ENCODE peak calls at places on chromosomes 3 and 15, in ten cellular contexts. J, H, E, T, N, Y, L, P, F and D are unnamed samples.

GRCh38 chr3:197399486-197399885 is 101.1 kb upstream of the DLG1 start:
- DNase-seq in J (no peak), F (no peak), P (no peak), N (no peak), E (no peak), Y (no peak), H (no peak), T (no peak), L (no peak), D (no peak)

GRCh38 chr3:127034195-127034989 is 51.5 kb downstream of the PLXNA1 start:
- DNase-seq in E (no peak), L (no peak), P (no peak), J (no peak), T (no peak), H (no peak), N (peak), F (no peak), Y (no peak), D (no peak)

GRCh38 chr3:143811602-143812001 is 36.7 kb downstream of the SLC9A9 start:
- DNase-seq in F (no peak), J (no peak), H (no peak), N (peak), E (no peak), P (no peak), T (no peak), Y (no peak), L (no peak), D (no peak)

GRCh38 chr3:13016083-13016725 is 57.0 kb downstream of the IQSEC1 start:
- DNase-seq in P (no peak), Y (no peak), J (no peak), F (no peak), T (peak), N (peak), E (peak), H (no peak), L (no peak), D (peak)

GRCh38 chr3:13708871-13709595 is 160.1 kb downstream of the FBLN2 start:
- DNase-seq in T (no peak), J (no peak), Y (no peak), L (no peak), E (no peak), H (no peak), N (no peak), P (no peak), F (no peak), D (peak)

GRCh38 chr3:171480526-171480925 is 20.3 kb upstream of the TNIK start:
- DNase-seq in N (no peak), T (peak), E (peak), H (no peak), J (no peak), L (no peak), P (no peak), F (no peak), Y (no peak), D (no peak)

GRCh38 chr3:129314757-129315385 is 36.2 kb downstream of the HMCES start:
- DNase-seq in T (peak), H (peak), P (peak), J (no peak), L (peak), E (peak), F (peak), Y (peak), N (peak), D (peak)

GRCh38 chr3:72950372-72950771 is 46.2 kb upstream of the PPP4R2 start:
- DNase-seq in E (no peak), Y (no peak), N (no peak), L (no peak), T (no peak), J (no peak), H (no peak), F (no peak), P (no peak), D (no peak)

GRCh38 chr3:191148131-191148530 is 50.9 kb upstream of the OSTN start:
- DNase-seq in Y (no peak), H (no peak), J (no peak), E (no peak), P (no peak), N (no peak), L (no peak), F (no peak), T (no peak), D (no peak)

DNA sequence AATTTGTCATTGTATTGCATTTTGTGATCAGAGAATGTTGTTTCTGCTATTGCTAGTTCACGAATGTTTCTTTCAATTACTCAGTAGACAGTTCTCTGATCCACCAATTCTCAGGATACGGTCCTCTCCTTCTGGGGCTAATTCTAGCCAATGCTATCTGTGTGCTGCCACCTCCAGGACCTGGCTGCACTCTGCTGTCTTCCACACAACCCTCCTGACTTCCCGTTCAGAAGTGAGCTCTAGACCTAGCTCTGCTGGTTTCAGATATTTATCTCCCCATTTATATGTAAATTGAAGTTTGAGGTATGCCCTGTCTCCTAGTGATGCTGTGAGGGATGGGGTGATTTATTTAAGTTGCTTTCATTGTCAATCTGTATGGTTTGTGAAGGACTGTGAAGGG is 21.7 kb upstream of the UBL7 start:
- DNase-seq in F (no peak), L (no peak), N (no peak), J (no peak), Y (peak), H (no peak), T (no peak), E (no peak), P (no peak), D (no peak)
- TF ChIP-seq CTCF in F (peak), L (no peak), N (peak), J (peak), Y (peak), H (peak), T (no peak), E (no peak), P (no peak), D (no peak)

DNA sequence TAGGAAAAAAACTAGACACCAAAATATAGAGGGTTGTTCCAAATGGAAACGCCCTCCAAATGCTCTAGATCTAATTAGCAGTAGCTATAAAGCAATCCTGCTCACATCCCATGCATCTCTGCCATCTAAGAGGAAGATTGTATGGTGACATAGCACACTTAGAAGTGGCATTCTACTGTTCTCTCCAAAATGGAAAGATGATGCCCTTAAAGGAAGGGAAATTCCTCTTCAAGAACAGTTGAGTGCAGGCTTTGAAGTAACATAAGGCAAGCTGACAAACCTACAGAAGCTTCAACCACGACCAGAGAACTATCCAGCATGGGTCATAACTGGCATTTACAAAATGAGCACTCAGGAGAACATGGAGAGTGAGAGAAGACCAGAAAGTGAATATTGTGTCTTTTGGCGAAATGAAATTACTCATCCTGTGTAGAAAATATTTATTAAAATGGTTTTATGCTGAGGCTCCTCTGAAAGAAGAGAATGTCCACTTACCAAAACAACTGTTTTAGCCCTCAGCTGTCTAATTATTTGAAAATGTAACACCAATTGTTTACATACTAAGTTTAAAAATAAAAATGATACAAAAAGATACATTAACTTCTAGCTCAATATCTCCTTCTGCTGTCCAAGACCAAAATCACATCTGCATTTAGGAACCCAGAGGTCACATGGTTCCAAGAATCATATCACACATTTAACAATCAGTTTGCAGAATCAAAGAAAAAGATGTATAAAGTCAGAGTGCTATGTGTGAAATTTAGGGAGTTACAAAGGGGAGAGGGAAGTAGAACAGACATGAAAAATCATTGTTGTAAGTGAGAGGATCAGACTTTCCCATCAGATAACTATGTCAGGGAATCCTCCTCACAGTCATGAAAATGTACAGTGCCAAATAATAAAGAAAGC is 216.9 kb downstream of the ATP8B4 start:
- DNase-seq in L (no peak), H (no peak), P (no peak), Y (no peak), E (no peak), F (no peak), J (no peak), N (no peak), T (no peak), D (no peak)
- TF ChIP-seq CTCF in L (peak), H (no peak), P (no peak), Y (no peak), E (no peak), F (no peak), J (peak), N (peak), T (peak), D (no peak)

GRCh38 chr3:148950806-148951205 is 40.5 kb upstream of the GYG1 start:
- DNase-seq in E (no peak), J (no peak), H (no peak), Y (peak), P (no peak), T (no peak), L (no peak), N (no peak), F (no peak), D (no peak)
- TF ChIP-seq CTCF in E (no peak), J (peak), H (peak), Y (peak), P (no peak), T (peak), L (no peak), N (no peak), F (peak), D (no peak)

DNA sequence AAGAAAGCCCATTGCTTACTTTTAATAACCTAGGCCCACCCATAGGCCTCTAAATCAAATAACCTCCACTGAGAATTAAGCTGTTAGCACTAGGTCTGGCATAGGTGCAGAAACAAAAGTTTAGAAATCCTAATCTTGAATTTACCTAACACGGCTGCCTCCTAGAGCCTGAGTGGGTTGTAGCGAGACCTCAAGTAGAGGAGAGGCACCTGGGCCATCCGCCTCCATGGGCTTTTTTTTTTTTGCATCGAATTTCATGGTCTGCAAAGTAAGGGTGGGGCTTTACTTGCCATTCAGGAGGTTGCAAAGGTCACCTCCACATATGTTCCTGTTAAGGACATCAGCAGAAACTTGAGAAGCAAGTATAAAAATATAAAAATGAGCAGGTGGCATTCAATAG is 6.6 kb upstream of the TPM1 start:
- DNase-seq in H (no peak), F (no peak), T (no peak), N (no peak), P (no peak), L (no peak), E (no peak), Y (peak), J (no peak), D (no peak)
- TF ChIP-seq CTCF in H (no peak), F (no peak), T (no peak), N (no peak), P (no peak), L (peak), E (no peak), Y (peak), J (no peak), D (no peak)

GRCh38 chr15:82081904-82082810 is 36.3 kb upstream of the MEX3B start:
- DNase-seq in L (no peak), F (peak), T (no peak), Y (peak), P (no peak), H (peak), N (no peak), E (no peak), J (peak), D (no peak)
- TF ChIP-seq CTCF in L (no peak), F (peak), T (no peak), Y (peak), P (no peak), H (peak), N (no peak), E (no peak), J (peak), D (no peak)

GRCh38 chr3:146218880-146219866 is 31.7 kb downstream of the PLSCR4 start:
- DNase-seq in F (peak), E (peak), L (peak), P (no peak), T (peak), N (peak), H (no peak), Y (peak), J (peak), D (no peak)
- TF ChIP-seq CTCF in F (peak), E (peak), L (peak), P (no peak), T (peak), N (peak), H (peak), Y (peak), J (peak), D (peak)

GRCh38 chr15:95141486-95141885 is 910.1 kb downstream of the MCTP2 start:
- DNase-seq in F (no peak), T (no peak), P (no peak), J (no peak), E (no peak), H (no peak), N (no peak), L (no peak), Y (no peak), D (no peak)

GRCh38 chr15:95138604-95139270 is 907.4 kb downstream of the MCTP2 start:
- DNase-seq in L (no peak), T (no peak), H (no peak), F (no peak), P (no peak), Y (no peak), N (no peak), J (no peak), E (no peak), D (no peak)

GRCh38 chr15:95148183-95148582 is 916.8 kb downstream of the MCTP2 start:
- DNase-seq in J (no peak), L (no peak), F (no peak), P (no peak), N (no peak), E (no peak), Y (no peak), H (no peak), T (no peak), D (no peak)

GRCh38 chr15:95146476-95146875 is 915.1 kb downstream of the MCTP2 start:
- DNase-seq in H (no peak), E (no peak), J (no peak), Y (no peak), F (no peak), N (no peak), L (no peak), T (no peak), P (no peak), D (no peak)

DNA sequence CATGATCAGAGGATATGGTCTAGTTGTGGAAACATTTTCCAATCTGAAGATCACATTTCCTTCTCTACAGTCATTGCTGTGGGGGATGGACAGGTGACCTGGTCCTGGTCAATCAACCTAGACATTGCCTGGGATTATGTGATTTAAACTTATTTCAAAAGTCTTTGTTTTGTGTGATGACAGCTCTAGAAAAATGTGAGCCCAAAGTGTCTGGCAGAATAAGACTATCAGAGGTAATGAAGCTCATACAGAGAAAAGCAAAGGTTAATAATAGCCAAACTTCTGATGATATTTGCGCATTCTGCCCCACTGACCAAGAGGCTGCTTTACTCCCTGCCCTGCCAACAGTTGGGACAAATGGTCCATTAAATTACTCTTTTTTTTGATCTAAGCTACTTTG is 911.1 kb downstream of the MCTP2 start:
- DNase-seq in T (no peak), P (no peak), Y (no peak), N (no peak), H (no peak), L (no peak), E (no peak), J (no peak), F (no peak), D (no peak)
- TF ChIP-seq CTCF in T (no peak), P (no peak), Y (no peak), N (no peak), H (no peak), L (no peak), E (no peak), J (no peak), F (no peak), D (no peak)

GRCh38 chr3:182392182-182392917 is 401.0 kb upstream of the ATP11B start:
- DNase-seq in L (no peak), H (no peak), F (no peak), E (no peak), Y (peak), T (no peak), P (no peak), J (no peak), N (no peak), D (no peak)
- TF ChIP-seq CTCF in L (no peak), H (peak), F (peak), E (no peak), Y (peak), T (no peak), P (no peak), J (no peak), N (no peak), D (no peak)

DNA sequence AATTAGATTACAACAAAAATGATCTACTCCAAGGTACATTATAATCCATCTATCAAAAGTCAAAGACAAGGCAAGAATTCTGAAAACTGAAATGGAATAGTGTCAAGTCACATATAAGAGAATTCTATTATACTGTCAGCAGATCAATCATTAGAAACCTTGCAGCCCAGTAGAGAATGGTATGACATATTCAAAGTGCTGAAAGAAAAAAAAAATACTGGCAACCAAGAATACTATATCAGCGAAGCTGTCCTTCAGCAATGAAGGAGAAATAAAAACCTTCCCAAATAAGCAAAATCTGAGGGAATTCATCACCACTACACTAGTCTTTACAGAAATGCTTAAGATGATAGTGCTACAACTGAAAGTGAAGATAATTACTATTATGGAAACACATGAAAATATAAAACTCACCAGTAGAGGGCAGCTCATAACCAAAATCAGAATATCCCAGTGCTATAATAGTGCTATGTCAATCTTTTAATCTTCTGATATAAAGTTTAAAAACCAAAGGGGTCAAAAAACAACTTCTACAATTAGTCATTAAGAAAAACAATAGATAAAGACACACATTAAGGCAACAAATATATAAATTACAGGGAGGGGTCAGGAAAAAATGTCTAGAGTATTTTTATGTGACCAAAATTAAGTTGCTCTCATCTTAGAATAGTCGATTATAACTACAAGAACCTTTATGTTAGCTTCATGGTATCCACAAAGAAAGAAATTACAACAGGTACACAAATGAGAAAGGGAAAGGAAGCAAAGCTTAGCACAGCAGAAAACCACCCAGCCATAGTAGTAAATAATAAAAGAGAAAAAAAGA is 190.7 kb upstream of the CNTN6 start:
- DNase-seq in N (no peak), L (peak), H (no peak), E (peak), P (no peak), J (no peak), Y (peak), T (peak), F (peak), D (no peak)
- TF ChIP-seq CTCF in N (no peak), L (peak), H (no peak), E (no peak), P (no peak), J (peak), Y (peak), T (peak), F (peak), D (no peak)

GRCh38 chr3:175941352-175941751 is 1082.2 kb downstream of the NAALADL2 start:
- DNase-seq in Y (peak), L (no peak), J (no peak), H (peak), P (no peak), F (peak), T (peak), E (peak), N (no peak), D (no peak)
- TF ChIP-seq CTCF in Y (peak), L (no peak), J (peak), H (peak), P (no peak), F (peak), T (peak), E (peak), N (no peak), D (no peak)